ENCODE peak calls at places on chromosomes 3 and 15, in four cellular contexts. G is fibroblast of pulmonary artery, H is dorsolateral prefrontal cortex, F is AG10803. R is an unnamed sample.

GRCh38 chr3:159852821-159853505 is 135.7 kb upstream of the IL12A start:
- DNase-seq in G (peak), H (peak), F (peak), R (no peak)

GRCh38 chr3:77053769-77054168 is 13.9 kb downstream of the ROBO2 start:
- DNase-seq in G (no peak), H (no peak), F (no peak), R (no peak)

GRCh38 chr3:4994144-4994730 is 15.0 kb downstream of the BHLHE40 start:
- DNase-seq in G (peak), H (no peak), F (peak), R (no peak)

GRCh38 chr3:5006755-5007202 is 27.5 kb downstream of the BHLHE40 start:
- DNase-seq in G (no peak), H (no peak), F (no peak), R (no peak)

GRCh38 chr3:23671901-23672589 is 133.7 kb upstream of the UBE2E1 start:
- DNase-seq in G (peak), H (peak), F (peak), R (no peak)

GRCh38 chr15:87082576-87082975 is 1002.9 kb downstream of the AGBL1 start:
- DNase-seq in G (no peak), H (no peak), F (no peak), R (no peak)

GRCh38 chr3:131796558-131796957 is 238.3 kb downstream of the CPNE4 start:
- DNase-seq in G (no peak), H (no peak), F (no peak), R (no peak)

GRCh38 chr3:2511356-2511755 is 412.7 kb downstream of the CNTN4 start:
- DNase-seq in G (no peak), H (peak), F (no peak), R (no peak)

GRCh38 chr15:51561271-51561670 is 61.3 kb downstream of the DMXL2 start:
- DNase-seq in G (no peak), H (no peak), F (no peak), R (no peak)

GRCh38 chr3:120608506-120608905 is 12.4 kb downstream of the NDUFB4 start:
- DNase-seq in G (no peak), H (no peak), F (no peak), R (no peak)

GRCh38 chr15:90932660-90932991 is 277 bp upstream of the HDDC3 start:
- DNase-seq in G (no peak), H (no peak), F (no peak), R (no peak)

GRCh38 chr15:90934256-90934948 is 683 bp upstream of the UNC45A start:
- DNase-seq in G (peak), H (peak), F (peak), R (peak)

GRCh38 chr15:90934949-90935751 is at the start of gene UNC45A:
- DNase-seq in G (peak), H (peak), F (peak), R (peak)

GRCh38 chr15:90931737-90932659 is at the start of gene HDDC3:
- DNase-seq in G (peak), H (peak), F (peak), R (peak)

GRCh38 chr15:90933310-90933709 is 961 bp upstream of the HDDC3 start:
- DNase-seq in G (no peak), H (no peak), F (no peak), R (no peak)
- TF ChIP-seq CTCF in G (no peak), H (no peak), F (no peak), R (no peak)

DNA sequence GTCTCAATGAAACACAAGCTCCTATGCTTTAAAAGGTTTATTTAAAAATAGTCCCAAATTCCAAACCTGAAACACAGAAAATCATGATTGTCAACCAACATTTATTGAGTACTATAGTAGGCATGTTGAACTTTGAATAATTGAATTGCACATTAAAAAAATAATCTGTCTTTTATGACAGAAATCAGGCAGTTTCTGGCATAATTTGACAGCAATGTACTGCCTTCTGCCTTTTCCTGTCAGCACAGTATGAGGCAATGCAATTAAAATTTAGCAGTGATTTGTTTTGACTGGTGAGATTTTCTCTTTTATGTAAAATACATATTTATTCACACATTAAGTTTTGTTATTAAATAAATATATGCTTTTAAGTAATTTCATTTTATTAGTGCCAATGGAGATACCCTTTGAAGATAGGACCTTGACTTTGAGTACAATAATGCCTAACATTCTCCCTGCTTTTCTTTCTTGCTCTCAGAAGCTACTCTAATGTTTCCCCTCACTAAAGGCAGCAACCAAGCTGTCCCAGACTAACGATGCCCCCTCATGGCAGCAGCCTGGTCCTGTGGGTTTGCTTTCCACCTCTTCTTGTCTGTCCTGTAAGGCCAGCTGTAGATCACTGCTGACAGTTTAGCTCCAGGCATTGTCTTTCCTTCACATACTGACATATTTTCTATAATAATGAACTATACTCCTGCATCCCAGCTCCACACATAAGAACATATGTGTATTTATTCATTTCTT is 346.7 kb downstream of the IL20RB start:
- DNase-seq in G (no peak), H (no peak), F (no peak), R (no peak)
- TF ChIP-seq CTCF in G (no peak), H (no peak), F (no peak), R (peak)

DNA sequence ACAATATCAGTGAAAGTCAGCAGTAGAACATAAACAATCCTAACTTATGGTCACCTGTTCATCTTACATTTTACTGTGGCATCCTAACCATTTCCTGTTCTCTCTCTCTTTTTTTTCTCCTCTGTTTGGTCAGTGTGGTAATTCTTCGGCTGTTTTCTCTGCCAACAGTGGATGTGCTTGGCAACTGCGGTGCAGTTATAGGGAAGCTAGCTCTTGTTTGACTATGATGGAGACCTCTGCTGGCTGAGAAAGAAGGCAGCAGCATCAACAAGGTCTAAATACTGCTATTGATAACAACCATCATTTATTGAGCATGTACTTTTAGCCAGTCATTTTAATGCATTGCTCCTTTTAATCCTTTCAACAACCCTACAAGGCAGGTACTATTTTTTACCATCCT is 723 bp upstream of the DRD3 start:
- DNase-seq in G (peak), H (peak), F (peak), R (no peak)
- TF ChIP-seq CTCF in G (peak), H (peak), F (peak), R (peak)

GRCh38 chr3:79406175-79406574 is 361.6 kb downstream of the ROBO1 start:
- DNase-seq in G (no peak), H (no peak), F (no peak), R (no peak)
- TF ChIP-seq CTCF in G (peak), H (no peak), F (peak), R (peak)

DNA sequence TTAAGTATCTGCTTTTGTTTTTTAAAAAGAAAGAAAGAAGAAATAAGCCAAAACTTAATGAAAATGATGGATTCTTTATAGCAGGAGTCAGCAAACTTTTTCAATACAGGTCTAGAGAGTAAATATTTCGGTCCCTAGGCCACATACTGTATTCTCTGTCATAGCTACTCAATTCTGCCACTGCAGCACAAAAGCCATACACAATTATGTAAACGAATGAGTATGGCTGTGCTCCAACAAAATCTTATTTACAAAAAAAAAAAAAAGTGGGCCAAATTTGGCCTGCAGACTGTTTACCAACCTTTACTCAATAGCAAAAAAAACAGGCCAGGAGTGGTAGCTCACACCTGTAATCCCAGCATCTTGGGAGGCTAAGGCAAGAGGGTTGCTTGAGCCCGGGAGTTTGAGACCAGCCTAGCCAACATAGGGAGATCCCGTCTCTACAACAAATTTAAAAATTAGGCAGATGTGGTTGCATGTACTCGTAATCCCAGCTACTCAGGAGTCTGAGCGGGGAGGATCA is 41.1 kb downstream of the TTBK2 start:
- DNase-seq in G (no peak), H (no peak), F (no peak), R (no peak)
- TF ChIP-seq CTCF in G (no peak), H (no peak), F (no peak), R (no peak)

GRCh38 chr15:57138260-57138895 is 219.9 kb downstream of the TCF12 start:
- DNase-seq in G (peak), H (no peak), F (peak), R (peak)
- TF ChIP-seq CTCF in G (peak), H (peak), F (peak), R (peak)

GRCh38 chr3:51982838-51983577 is at the start of gene ACY1:
- DNase-seq in G (peak), H (peak), F (peak), R (peak)
- TF ChIP-seq CTCF in G (no peak), H (no peak), F (no peak), R (peak)

DNA sequence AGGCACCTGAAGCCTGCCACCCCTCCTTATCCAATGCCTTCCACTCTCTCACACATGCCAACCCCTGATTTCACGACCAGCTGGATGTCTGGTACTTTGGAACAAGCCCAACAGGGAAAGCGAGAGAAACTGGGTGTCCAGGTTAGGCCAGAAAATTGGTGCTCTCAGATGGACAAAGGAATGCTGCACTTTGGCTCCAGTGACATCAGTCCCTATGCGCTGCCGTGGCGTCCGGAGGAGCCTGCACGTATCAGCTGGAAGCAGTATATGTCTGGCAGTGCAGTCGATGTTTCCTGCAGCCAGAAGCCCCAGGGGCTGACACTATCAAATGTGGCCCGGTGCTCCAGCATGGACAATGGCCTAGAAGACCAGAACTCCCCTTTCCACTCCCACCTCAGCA is 45.2 kb downstream of the CDAN1 start:
- DNase-seq in G (no peak), H (no peak), F (no peak), R (no peak)
- TF ChIP-seq CTCF in G (no peak), H (no peak), F (no peak), R (no peak)

GRCh38 chr3:196528639-196529233 is 13.6 kb upstream of the SMCO1 start:
- DNase-seq in G (peak), H (peak), F (peak), R (peak)

GRCh38 chr3:196519738-196520122 is 4.6 kb upstream of the SMCO1 start:
- DNase-seq in G (no peak), H (no peak), F (no peak), R (no peak)

GRCh38 chr3:196523841-196524240 is 8.7 kb upstream of the SMCO1 start:
- DNase-seq in G (no peak), H (no peak), F (no peak), R (no peak)

GRCh38 chr3:196525141-196525540 is 10.0 kb upstream of the SMCO1 start:
- DNase-seq in G (no peak), H (no peak), F (no peak), R (no peak)

DNA sequence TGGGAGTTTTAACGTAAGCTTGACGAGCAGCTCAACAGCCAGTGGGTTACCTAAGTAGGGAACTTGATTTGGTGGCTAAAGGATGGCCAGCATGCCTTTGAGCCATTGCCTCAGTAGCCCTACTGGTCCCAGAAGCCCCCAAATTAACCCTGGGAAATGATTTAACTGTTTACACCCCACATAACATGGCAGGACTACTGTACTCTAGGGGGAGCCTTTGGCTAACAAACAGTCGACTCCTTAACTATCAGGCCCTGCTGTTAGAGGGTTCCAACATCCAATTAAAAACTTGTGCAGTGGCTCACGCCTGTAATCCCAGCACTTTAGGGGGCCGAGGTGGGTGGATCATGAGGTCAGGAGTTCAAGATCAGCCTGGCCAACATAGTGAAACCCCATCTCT is 9.4 kb upstream of the SMCO1 start:
- DNase-seq in G (peak), H (no peak), F (no peak), R (no peak)
- TF ChIP-seq CTCF in G (peak), H (no peak), F (no peak), R (no peak)